ENCODE peak calls at places on chromosomes 2 and 18, in five cellular contexts. U, S, D, P and Y are unnamed samples.

GRCh38 chr18:43563780-43564179 is 286.5 kb upstream of the SYT4 start:
- DNase-seq in U (no peak), S (no peak), D (peak; percentile 12), P (no peak), Y (peak; percentile 75)

GRCh38 chr2:160228141-160228963 is 28.3 kb upstream of the ITGB6 start:
- DNase-seq in U (no peak), S (no peak), D (no peak), P (no peak), Y (no peak)

GRCh38 chr2:120261387-120262006 is 8.8 kb downstream of the RALB start:
- DNase-seq in U (no peak), S (no peak), D (no peak), P (peak; percentile 62), Y (no peak)

GRCh38 chr2:2840101-2840531 is 509.0 kb upstream of the MYT1L start:
- DNase-seq in U (no peak), S (no peak), D (no peak), P (no peak), Y (no peak)

GRCh38 chr2:20423847-20424246 is 23.0 kb upstream of the RHOB start:
- DNase-seq in U (no peak), S (no peak), D (no peak), P (no peak), Y (no peak)

GRCh38 chr2:231378028-231378722 is 17.3 kb upstream of the B3GNT7 start:
- DNase-seq in U (no peak), S (no peak), D (peak; percentile 67), P (no peak), Y (no peak)

GRCh38 chr2:96164459-96165184 is 19.4 kb upstream of the DUSP2 start:
- DNase-seq in U (no peak), S (no peak), D (no peak), P (peak; percentile 96), Y (peak; percentile 61)

GRCh38 chr2:54318810-54319209 is 62.8 kb upstream of the TSPYL6 start:
- DNase-seq in U (no peak), S (no peak), D (no peak), P (no peak), Y (no peak)

GRCh38 chr2:18153741-18154140 is 275.3 kb downstream of the KCNS3 start:
- DNase-seq in U (no peak), S (no peak), D (no peak), P (no peak), Y (no peak)

GRCh38 chr2:234102112-234102511 is 51.6 kb downstream of the SPP2 start:
- DNase-seq in U (no peak), S (no peak), D (peak; percentile 34), P (no peak), Y (peak; percentile 12)

GRCh38 chr2:85785871-85786270 is 32.1 kb downstream of the ATOH8 start:
- DNase-seq in U (no peak), S (no peak), D (no peak), P (no peak), Y (no peak)

GRCh38 chr2:183026424-183026823 is 11.8 kb downstream of the NCKAP1 start:
- DNase-seq in U (no peak), S (no peak), D (no peak), P (no peak), Y (no peak)

GRCh38 chr2:233838251-233838650 is 16.1 kb downstream of the HJURP start:
- DNase-seq in U (no peak), S (no peak), D (no peak), P (no peak), Y (no peak)

GRCh38 chr2:152042636-152043615 is 55.9 kb downstream of the CACNB4 start:
- DNase-seq in U (no peak), S (no peak), D (no peak), P (no peak), Y (peak; percentile 69)

GRCh38 chr2:191345788-191346187 is 100.6 kb downstream of the MYO1B start:
- DNase-seq in U (no peak), S (no peak), D (no peak), P (no peak), Y (no peak)

GRCh38 chr2:161796192-161796591 is 172.0 kb downstream of the SLC4A10 start:
- DNase-seq in U (no peak), S (no peak), D (peak; percentile 45), P (no peak), Y (no peak)

GRCh38 chr18:41569867-41570266 is 385.2 kb upstream of the PIK3C3 start:
- DNase-seq in U (no peak), S (no peak), D (no peak), P (no peak), Y (no peak)

GRCh38 chr18:22165049-22165602 is 4.3 kb upstream of the GATA6 start:
- DNase-seq in U (no peak), S (no peak), D (no peak), P (no peak), Y (peak; percentile 63)
- TF ChIP-seq EZH2 in U (peak; percentile 84), S (no peak), D (no peak), P (no peak), Y (peak; percentile 100)

GRCh38 chr18:56235773-56236115 is 402.6 kb downstream of the TXNL1 start:
- DNase-seq in U (no peak), S (no peak), D (no peak), P (no peak), Y (peak; percentile 23)
- H3K4me3 ChIP-seq in U (no peak overlapping the region), S (no peak overlapping the region), D (no peak overlapping the region), P (no peak overlapping the region), Y (no peak overlapping the region)

GRCh38 chr2:136242687-136243277 is 124.8 kb upstream of the CXCR4 start:
- DNase-seq in U (no peak), S (no peak), D (no peak), P (no peak), Y (no peak)
- TF ChIP-seq CREB1 in U (no peak), S (no peak), D (no peak), P (no peak), Y (no peak)

GRCh38 chr18:22167471-22168151 is 1.8 kb upstream of the GATA6 start:
- DNase-seq in U (no peak), S (no peak), D (no peak), P (no peak), Y (peak; percentile 74)

GRCh38 chr18:22165603-22166069 is 3.8 kb upstream of the GATA6 start:
- DNase-seq in U (no peak), S (no peak), D (no peak), P (no peak), Y (no peak)

GRCh38 chr18:22164337-22165048 is 4.9 kb upstream of the GATA6 start:
- DNase-seq in U (no peak), S (no peak), D (no peak), P (no peak), Y (no peak)

GRCh38 chr18:22167091-22167470 is 2.3 kb upstream of the GATA6 start:
- DNase-seq in U (no peak), S (no peak), D (no peak), P (no peak), Y (no peak)

GRCh38 chr18:22166070-22166972 is 3.1 kb upstream of the GATA6 start:
- DNase-seq in U (no peak), S (no peak), D (no peak), P (no peak), Y (no peak)
- TF ChIP-seq EZH2 in U (peak; percentile 80), S (no peak), D (no peak), P (no peak), Y (peak; percentile 79)

DNA sequence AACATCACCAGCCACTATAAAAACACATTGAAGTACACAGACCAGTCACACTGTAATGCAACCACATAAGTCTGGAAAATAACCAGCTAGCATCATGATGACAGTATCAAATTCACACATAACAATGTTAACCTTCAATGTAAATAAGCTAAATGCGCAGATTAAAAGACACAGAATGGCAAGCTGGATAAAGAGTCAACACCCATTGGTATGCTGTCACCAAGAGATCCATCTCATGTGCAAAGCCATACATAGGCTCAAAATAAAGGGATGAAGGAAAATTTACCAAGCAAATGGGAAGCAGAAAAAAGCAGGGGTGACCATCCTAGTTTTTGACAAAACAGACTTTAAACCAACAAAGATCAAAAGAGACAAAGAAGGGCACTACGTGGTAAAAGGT is 110.8 kb downstream of the NR4A2 start:
- DNase-seq in U (no peak), S (no peak), D (no peak), P (no peak), Y (no peak)
- H3K4me3 ChIP-seq in U (no peak overlapping the region), S (no peak overlapping the region), D (no peak overlapping the region), P (no peak overlapping the region), Y (no peak overlapping the region)

GRCh38 chr2:101076581-101076980 is 74.5 kb downstream of the RPL31 start:
- DNase-seq in U (no peak), S (no peak), D (no peak), P (no peak), Y (no peak)
- TF ChIP-seq CREB1 in U (no peak), S (no peak), D (no peak), P (no peak), Y (no peak)

DNA sequence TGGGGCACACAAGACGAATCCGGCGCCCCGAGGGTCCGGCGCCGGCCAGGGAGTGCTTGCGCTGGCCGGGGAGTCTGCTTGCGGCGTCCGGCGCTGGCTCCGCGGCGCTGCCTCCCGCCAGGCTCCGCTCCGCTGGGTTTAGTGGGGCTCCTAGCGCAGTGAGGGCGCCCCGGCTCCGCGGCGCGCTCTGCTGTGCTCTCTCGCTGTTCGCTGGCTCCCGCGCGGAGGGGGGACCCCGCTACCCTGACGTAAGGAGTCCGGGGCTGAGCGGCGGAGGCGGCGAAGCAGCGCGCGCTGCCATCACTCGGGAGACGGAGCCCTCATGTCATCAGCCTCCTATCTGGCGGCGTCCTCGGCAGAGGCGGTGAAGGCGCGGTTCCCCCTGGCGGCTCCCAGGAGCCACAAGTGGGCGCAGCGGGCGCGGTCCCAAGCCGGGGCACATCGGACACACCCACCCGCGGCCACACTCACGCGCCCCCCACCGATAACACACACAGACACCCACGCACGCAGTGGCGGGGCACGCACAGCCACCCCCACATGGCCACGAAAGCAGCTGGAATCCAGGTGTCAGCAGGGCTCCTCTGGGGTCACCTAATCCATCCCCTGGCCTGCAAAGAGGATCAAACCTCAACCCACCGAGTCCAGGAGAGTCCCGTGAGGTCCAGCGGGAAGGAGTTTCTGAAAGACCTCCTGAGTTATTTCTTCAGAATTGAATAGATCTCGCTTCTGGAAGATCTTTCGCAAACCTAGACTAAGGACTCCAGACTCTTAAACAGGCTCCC is at the start of gene C1QL2:
- DNase-seq in U (no peak), S (no peak), D (no peak), P (no peak), Y (peak; percentile 77)
- TF ChIP-seq EZH2 in U (peak; percentile 80), S (no peak), D (no peak), P (no peak), Y (peak; percentile 65)